ENCODE peak calls at places on chromosomes 4 and X, in four cellular contexts. P is upper lobe of right lung, A is AG10803, C is fibroblast of lung. B is an unnamed sample.

GRCh38 chr4:108170729-108171540 is 2.2 kb upstream of the LEF1 start:
- DNase-seq in P (no peak), A (no peak), C (no peak), B (no peak)

GRCh38 chr4:148847544-148847943 is 405.3 kb upstream of the NR3C2 start:
- DNase-seq in P (no peak), A (no peak), C (no peak), B (no peak)

GRCh38 chr4:2697995-2698414 is 58.1 kb downstream of the TNIP2 start:
- DNase-seq in P (no peak), A (no peak), C (no peak), B (no peak)

GRCh38 chr4:104519588-104519987 is 24.9 kb upstream of the CXXC4 start:
- DNase-seq in P (no peak), A (no peak), C (no peak), B (no peak)

GRCh38 chr4:56828784-56829535 is 7.5 kb upstream of the SPINK2 start:
- DNase-seq in P (no peak), A (peak), C (peak), B (peak)

GRCh38 chr4:110970642-110971041 is 347.8 kb upstream of the PITX2 start:
- DNase-seq in P (no peak), A (peak), C (peak), B (peak)

GRCh38 chr4:168848112-168848511 is 161.9 kb downstream of the CBR4 start:
- DNase-seq in P (no peak), A (peak), C (peak), B (no peak)

GRCh38 chrX:120308959-120309872 is 2.0 kb downstream of the TMEM255A start:
- DNase-seq in P (peak), A (peak), C (peak), B (peak)

GRCh38 chr4:173414456-173414855 is 15.5 kb upstream of the SCRG1 start:
- DNase-seq in P (no peak), A (no peak), C (no peak), B (no peak)

GRCh38 chr4:7708238-7708637 is 231.4 kb downstream of the AFAP1 start:
- DNase-seq in P (no peak), A (no peak), C (no peak), B (no peak)

GRCh38 chr4:163484906-163485305 is 9.6 kb upstream of the TMA16 start:
- DNase-seq in P (no peak), A (peak), C (peak), B (peak)

GRCh38 chr4:139834210-139834609 is 168.6 kb downstream of the MGST2 start:
- DNase-seq in P (no peak), A (no peak), C (no peak), B (no peak)

GRCh38 chr4:15891312-15891711 is 47.2 kb downstream of the FGFBP1 start:
- DNase-seq in P (no peak), A (no peak), C (no peak), B (no peak)

GRCh38 chrX:143472334-143472938 is 44.8 kb downstream of the SPANXN3 start:
- DNase-seq in P (no peak), A (no peak), C (no peak), B (no peak)

GRCh38 chr4:147943159-147943638 is 211.3 kb downstream of the ARHGAP10 start:
- DNase-seq in P (no peak), A (no peak), C (no peak), B (no peak)

GRCh38 chrX:45596190-45596808 is 395.6 kb upstream of the DIPK2B start:
- DNase-seq in P (no peak), A (peak), C (peak), B (no peak)

GRCh38 chr4:168892456-168892855 is 117.6 kb downstream of the CBR4 start:
- DNase-seq in P (no peak), A (no peak), C (no peak), B (no peak)

GRCh38 chr4:25533237-25533636 is 122.4 kb upstream of the SLC34A2 start:
- DNase-seq in P (no peak), A (no peak), C (no peak), B (no peak)

GRCh38 chrX:41457618-41458192 is 10.6 kb downstream of the NYX start:
- DNase-seq in P (no peak), A (no peak), C (peak), B (no peak)

GRCh38 chr4:137659431-137659830 is 127.1 kb upstream of the PCDH18 start:
- DNase-seq in P (no peak), A (peak), C (peak), B (peak)

GRCh38 chrX:44972132-44972531 is 99.1 kb downstream of the KDM6A start:
- DNase-seq in P (no peak), A (no peak), C (no peak), B (no peak)

GRCh38 chrX:85963736-85964135 is 83.6 kb downstream of the CHM start:
- DNase-seq in P (no peak), A (peak), C (peak), B (peak)

GRCh38 chrX:71615954-71616353 is 2.4 kb downstream of the CXCR3 start:
- DNase-seq in P (no peak), A (no peak), C (no peak), B (no peak)

GRCh38 chrX:71617742-71618141 is 569 bp downstream of the CXCR3 start:
- DNase-seq in P (no peak), A (no peak), C (no peak), B (no peak)

GRCh38 chrX:71615056-71615455 is 3.3 kb downstream of the CXCR3 start:
- DNase-seq in P (no peak), A (no peak), C (no peak), B (no peak)

GRCh38 chrX:71618303-71618721 is at the start of gene CXCR3:
- DNase-seq in P (peak), A (no peak), C (no peak), B (no peak)

DNA sequence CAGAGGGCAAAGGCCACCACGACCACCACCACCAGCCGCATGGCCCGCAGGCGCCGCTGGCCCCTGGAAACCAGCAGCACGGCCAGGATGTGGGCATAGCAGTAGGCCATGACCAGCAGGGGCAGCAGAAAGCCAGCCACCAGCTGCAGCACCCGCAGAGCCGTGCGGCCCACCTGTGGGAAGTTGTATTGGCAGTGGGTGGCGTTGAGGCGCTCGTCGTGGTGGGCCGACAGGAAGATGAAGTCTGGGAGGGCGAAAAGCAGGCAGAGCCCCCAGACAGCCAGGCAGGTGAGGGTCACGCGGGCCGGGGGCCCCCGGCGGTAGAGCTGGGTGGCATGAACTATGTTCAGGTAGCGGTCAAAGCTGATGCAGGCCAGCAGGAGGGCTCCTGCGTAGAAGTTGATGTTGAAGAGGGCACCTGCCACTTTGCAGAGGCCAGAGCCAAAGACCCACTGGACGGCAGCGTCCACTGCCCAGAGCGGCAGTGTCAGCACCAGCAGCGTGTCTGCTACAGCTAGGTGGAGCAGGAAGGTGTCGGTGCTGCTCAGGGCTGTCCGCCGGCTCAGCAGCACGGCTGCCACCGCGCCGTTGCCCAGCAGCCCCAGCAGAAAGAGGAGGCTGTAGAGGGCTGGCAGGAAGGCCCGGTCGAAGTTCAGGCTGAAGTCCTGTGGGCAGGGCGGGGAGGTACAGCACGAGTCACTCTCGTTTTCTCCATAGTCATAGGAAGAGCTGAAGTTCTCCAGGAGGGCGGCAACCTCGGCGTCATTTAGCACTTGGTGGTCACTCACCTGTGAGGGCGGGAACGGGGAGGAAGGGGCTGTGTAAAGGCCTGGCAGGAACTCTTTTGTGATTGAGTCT is 1.4 kb downstream of the CXCR3 start:
- DNase-seq in P (no peak), A (no peak), C (no peak), B (no peak)
- H3K4me3 ChIP-seq in P (peak), A (no peak), C (no peak), B (no peak)

DNA sequence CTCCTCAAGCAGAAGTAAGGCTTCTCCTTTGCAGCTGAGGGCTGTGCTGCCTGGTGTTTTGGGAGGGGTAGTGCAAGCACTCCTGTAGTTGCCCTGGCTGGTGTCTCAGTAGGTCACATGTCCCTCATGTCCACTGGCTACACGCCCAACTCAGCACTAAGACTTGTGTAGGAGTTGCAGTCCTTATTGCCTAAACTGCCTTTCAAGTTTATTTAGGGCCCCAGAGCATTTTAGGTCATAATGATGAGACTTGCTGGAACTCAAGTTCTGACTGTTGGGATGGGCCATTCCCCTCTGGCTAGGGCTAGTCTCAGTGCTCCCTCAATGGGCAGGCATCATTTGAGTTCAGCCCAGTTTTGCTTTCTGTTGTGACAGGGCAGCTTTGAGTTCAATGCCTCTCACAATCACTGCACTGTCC is 44.1 kb downstream of the PPM1K start:
- DNase-seq in P (no peak), A (no peak), C (no peak), B (no peak)
- TF ChIP-seq CTCF in P (no peak), A (no peak), C (no peak), B (no peak)

GRCh38 chr4:120520761-120521160 is 401.8 kb downstream of the PRDM5 start:
- DNase-seq in P (no peak), A (no peak), C (no peak), B (no peak)

GRCh38 chr4:120517966-120518365 is 404.6 kb downstream of the PRDM5 start:
- DNase-seq in P (no peak), A (peak), C (peak), B (peak)
- H3K4me3 ChIP-seq in P (no peak), A (peak), C (peak), B (no peak)

GRCh38 chrX:24782011-24782410 is 88.3 kb downstream of the POLA1 start:
- DNase-seq in P (no peak), A (no peak), C (no peak), B (no peak)
- TF ChIP-seq CTCF in P (no peak), A (no peak), C (no peak), B (no peak)